ENCODE peak calls at places on chromosomes 4 and X, in five cellular contexts. Y, D, H, L and B are unnamed samples.

GRCh38 chrX:39816871-39817731 is 280.7 kb downstream of the BCOR start:
- DNase-seq in Y (no peak), D (no peak), H (no peak), L (no peak), B (no peak)

GRCh38 chr4:153513596-153513995 is 47.4 kb downstream of the TMEM131L start:
- DNase-seq in Y (no peak), D (no peak), H (no peak), L (no peak), B (no peak)

GRCh38 chrX:50801135-50801534 is 12.9 kb downstream of the SHROOM4 start:
- DNase-seq in Y (no peak), D (no peak), H (no peak), L (no peak), B (no peak)

GRCh38 chrX:2928583-2929434 is at the start of gene ARSD:
- DNase-seq in Y (peak; percentile 37), D (peak; percentile 75), H (peak; percentile 98), L (peak; percentile 89), B (peak; percentile 40)

GRCh38 chr4:5204781-5205180 is 153.5 kb downstream of the STK32B start:
- DNase-seq in Y (no peak), D (no peak), H (no peak), L (no peak), B (no peak)

GRCh38 chr4:24488399-24489164 is 95.8 kb downstream of the DHX15 start:
- DNase-seq in Y (no peak), D (no peak), H (peak; percentile 95), L (peak; percentile 80), B (no peak)

GRCh38 chr4:133711817-133712216 is 489.8 kb downstream of the PABPC4L start:
- DNase-seq in Y (no peak), D (no peak), H (no peak), L (no peak), B (no peak)

GRCh38 chrX:115564243-115564642 is 3.3 kb downstream of the PLS3 start:
- DNase-seq in Y (no peak), D (no peak), H (no peak), L (no peak), B (no peak)

GRCh38 chrX:120260369-120260768 is 9.8 kb downstream of the ZBTB33 start:
- DNase-seq in Y (no peak), D (no peak), H (peak; percentile 88), L (no peak), B (no peak)

GRCh38 chrX:46837543-46838481 is 969 bp downstream of the RP2 start:
- DNase-seq in Y (no peak), D (no peak), H (no peak), L (no peak), B (no peak)

GRCh38 chr4:107258359-107258758 is 222.2 kb upstream of the DKK2 start:
- DNase-seq in Y (no peak), D (no peak), H (no peak), L (no peak), B (no peak)

GRCh38 chrX:70025464-70025863 is 24.3 kb downstream of the AWAT2 start:
- DNase-seq in Y (no peak), D (no peak), H (no peak), L (no peak), B (no peak)

GRCh38 chr4:76600447-76600846 is 165.4 kb downstream of the SHROOM3 start:
- DNase-seq in Y (no peak), D (no peak), H (no peak), L (no peak), B (no peak)

GRCh38 chr4:154534296-154534695 is 15.9 kb downstream of the PLRG1 start:
- DNase-seq in Y (no peak), D (no peak), H (no peak), L (no peak), B (no peak)

GRCh38 chr4:102620697-102621497 is 119.7 kb downstream of the NFKB1 start:
- DNase-seq in Y (no peak), D (no peak), H (no peak), L (no peak), B (no peak)

GRCh38 chr4:182764137-182764536 is 153.0 kb downstream of the DCTD start:
- DNase-seq in Y (no peak), D (no peak), H (no peak), L (no peak), B (no peak)

GRCh38 chr4:2248044-2248780 is 6.3 kb upstream of the HAUS3 start:
- DNase-seq in Y (peak; percentile 12), D (no peak), H (peak; percentile 80), L (no peak), B (no peak)

GRCh38 chr4:85953651-85954018 is 406.2 kb downstream of the MAPK10 start:
- DNase-seq in Y (no peak), D (no peak), H (no peak), L (no peak), B (no peak)

GRCh38 chr4:185293202-185293601 is 83.8 kb downstream of the SNX25 start:
- DNase-seq in Y (no peak), D (no peak), H (no peak), L (no peak), B (no peak)

GRCh38 chrX:6228720-6229119 is at the start of gene NLGN4X:
- DNase-seq in Y (no peak), D (no peak), H (no peak), L (no peak), B (no peak)

GRCh38 chr4:16136771-16137170 is 52.9 kb upstream of the PROM1 start:
- DNase-seq in Y (no peak), D (no peak), H (no peak), L (no peak), B (no peak)

GRCh38 chr4:183011213-183011907 is 87.7 kb upstream of the WWC2 start:
- DNase-seq in Y (no peak), D (no peak), H (no peak), L (no peak), B (no peak)

GRCh38 chr4:184269879-184270430 is 52.3 kb upstream of the ENPP6 start:
- DNase-seq in Y (no peak), D (no peak), H (no peak), L (no peak), B (no peak)

GRCh38 chr4:24642941-24643628 is 58.7 kb upstream of the DHX15 start:
- DNase-seq in Y (no peak), D (no peak), H (no peak), L (no peak), B (no peak)

GRCh38 chr4:153384160-153384559 is 39.7 kb downstream of the MND1 start:
- DNase-seq in Y (no peak), D (no peak), H (no peak), L (no peak), B (no peak)

GRCh38 chr4:577499-578450 is 1.7 kb upstream of the TMEM271 start:
- DNase-seq in Y (no peak), D (no peak), H (peak; percentile 80), L (no peak), B (no peak)

GRCh38 chrX:98379134-98379533 is 1495.4 kb downstream of the RPA4 start:
- DNase-seq in Y (no peak), D (no peak), H (no peak), L (no peak), B (no peak)

GRCh38 chrX:75337525-75337924 is 63.6 kb downstream of the UPRT start:
- DNase-seq in Y (no peak), D (no peak), H (no peak), L (no peak), B (no peak)

GRCh38 chr4:15779336-15779735 is 1.2 kb downstream of the CD38 start:
- DNase-seq in Y (no peak), D (no peak), H (peak; percentile 88), L (peak; percentile 29), B (no peak)

GRCh38 chrX:13570245-13570573 is 808 bp downstream of the EGFL6 start:
- DNase-seq in Y (no peak), D (no peak), H (no peak), L (no peak), B (no peak)

GRCh38 chr4:119823891-119824290 is 195.3 kb upstream of the PDE5A start:
- DNase-seq in Y (no peak), D (no peak), H (no peak), L (no peak), B (no peak)

GRCh38 chr4:10159671-10160070 is 43.1 kb upstream of the WDR1 start:
- DNase-seq in Y (no peak), D (no peak), H (no peak), L (no peak), B (no peak)

GRCh38 chrX:74449322-74449936 is 28.1 kb downstream of the SLC16A2 start:
- DNase-seq in Y (no peak), D (no peak), H (no peak), L (no peak), B (no peak)

GRCh38 chr4:122787940-122788339 is 38.7 kb upstream of the FGF2 start:
- DNase-seq in Y (no peak), D (no peak), H (no peak), L (no peak), B (no peak)

GRCh38 chrX:100654256-100654655 is 10.3 kb downstream of the SRPX2 start:
- DNase-seq in Y (no peak), D (no peak), H (no peak), L (no peak), B (no peak)

GRCh38 chr4:7432531-7433375 is 2.0 kb downstream of the PSAPL1 start:
- DNase-seq in Y (no peak), D (no peak), H (no peak), L (no peak), B (no peak)

GRCh38 chr4:7434141-7434765 is 477 bp downstream of the PSAPL1 start:
- DNase-seq in Y (no peak), D (no peak), H (no peak), L (no peak), B (no peak)

GRCh38 chr4:7434766-7435150 is at the start of gene PSAPL1:
- DNase-seq in Y (no peak), D (no peak), H (no peak), L (peak; percentile 52), B (no peak)

GRCh38 chr4:7431696-7432530 is 2.8 kb downstream of the PSAPL1 start:
- DNase-seq in Y (no peak), D (no peak), H (no peak), L (no peak), B (no peak)

GRCh38 chr4:7433376-7434140 is 1.2 kb downstream of the PSAPL1 start:
- DNase-seq in Y (no peak), D (no peak), H (no peak), L (no peak), B (no peak)
- TF ChIP-seq CTCF in Y (no peak), D (no peak), H (no peak), L (no peak), B (no peak)

DNA sequence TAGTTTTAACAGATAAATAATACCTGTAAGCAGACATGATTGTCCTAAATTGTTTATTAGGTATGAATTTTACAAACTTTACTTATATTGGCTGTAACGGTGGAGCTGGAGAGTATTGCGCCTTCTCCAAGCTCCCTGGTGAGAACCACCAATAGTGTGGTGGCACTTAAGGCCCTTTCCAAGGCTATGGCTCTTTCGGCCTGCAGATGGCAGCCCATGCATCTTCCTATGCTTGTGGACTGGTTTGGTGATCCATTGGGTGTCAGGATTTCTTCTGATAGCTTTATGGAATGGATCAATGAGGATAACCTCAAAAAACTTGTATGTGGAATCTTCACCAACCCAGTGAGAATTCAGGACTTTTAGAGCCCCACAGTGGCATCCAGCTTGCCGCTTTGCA is 7.8 kb downstream of the LARP1B start:
- DNase-seq in Y (no peak), D (no peak), H (no peak), L (no peak), B (no peak)
- TF ChIP-seq CTCF in Y (no peak), D (no peak), H (no peak), L (peak; percentile 30), B (peak; percentile 36)

GRCh38 chrX:9682456-9682855 is 83.2 kb downstream of the GPR143 start:
- DNase-seq in Y (no peak), D (no peak), H (no peak), L (no peak), B (no peak)
- TF ChIP-seq CTCF in Y (no peak), D (no peak), H (no peak), L (no peak), B (no peak)

GRCh38 chr4:54107951-54108740 is 8.2 kb downstream of the GSX2 start:
- DNase-seq in Y (no peak), D (no peak), H (no peak), L (no peak), B (no peak)
- TF ChIP-seq CTCF in Y (no peak), D (no peak), H (no peak), L (no peak), B (no peak)